ENCODE peak calls at places on chromosomes 3 and 15, in four cellular contexts. One of them, this sample, is unnamed.

GRCh38 chr15:36994809-36995208 is 105.5 kb downstream of the MEIS2 start:
- DNase-seq in neuronal stem cell: no peak
- DNase-seq in H9: no peak
- DNase-seq in IMR-90: no peak
- DNase-seq in this sample: no peak

GRCh38 chr15:95842576-95842975 is 487.9 kb upstream of the NR2F2 start:
- DNase-seq in H9: no peak
- DNase-seq in IMR-90: no peak
- DNase-seq in neuronal stem cell: no peak
- DNase-seq in this sample: no peak

GRCh38 chr15:39594764-39595620 is 14.1 kb downstream of the THBS1 start:
- DNase-seq in IMR-90: peak
- DNase-seq in H9: no peak
- DNase-seq in neuronal stem cell: no peak
- DNase-seq in this sample: no peak

GRCh38 chr3:111373861-111374260 is 168.1 kb upstream of the CD96 start:
- DNase-seq in IMR-90: peak
- DNase-seq in H9: no peak
- DNase-seq in neuronal stem cell: no peak
- DNase-seq in this sample: peak

GRCh38 chr3:111859974-111860859 is 1.2 kb downstream of the PHLDB2 start:
- DNase-seq in H9: peak
- DNase-seq in IMR-90: peak
- DNase-seq in neuronal stem cell: peak
- DNase-seq in this sample: peak

GRCh38 chr3:30384546-30385072 is 221.8 kb upstream of the TGFBR2 start:
- DNase-seq in H9: no peak
- DNase-seq in IMR-90: no peak
- DNase-seq in neuronal stem cell: no peak
- DNase-seq in this sample: no peak

GRCh38 chr15:101439920-101440319 is 49.6 kb downstream of the PCSK6 start:
- DNase-seq in neuronal stem cell: no peak
- DNase-seq in IMR-90: peak
- DNase-seq in H9: no peak
- DNase-seq in this sample: no peak

GRCh38 chr15:68303560-68304436 is 26.3 kb downstream of the FEM1B start:
- DNase-seq in IMR-90: no peak
- DNase-seq in H9: peak
- DNase-seq in neuronal stem cell: no peak
- DNase-seq in this sample: no peak

GRCh38 chr3:116135462-116135861 is 309.8 kb downstream of the LSAMP start:
- DNase-seq in neuronal stem cell: no peak
- DNase-seq in IMR-90: peak
- DNase-seq in H9: no peak
- DNase-seq in this sample: no peak

GRCh38 chr3:79367803-79368202 is 400.0 kb downstream of the ROBO1 start:
- DNase-seq in neuronal stem cell: no peak
- DNase-seq in H9: no peak
- DNase-seq in IMR-90: no peak
- DNase-seq in this sample: peak

GRCh38 chr3:146241523-146242240 is 9.2 kb downstream of the PLSCR4 start:
- DNase-seq in H9: no peak
- DNase-seq in neuronal stem cell: no peak
- DNase-seq in IMR-90: no peak
- DNase-seq in this sample: no peak

GRCh38 chr3:52083556-52084087 is 27.3 kb upstream of the DUSP7 start:
- DNase-seq in IMR-90: no peak
- DNase-seq in H9: no peak
- DNase-seq in neuronal stem cell: no peak
- DNase-seq in this sample: no peak

GRCh38 chr3:81735334-81735733 is 26.1 kb downstream of the GBE1 start:
- DNase-seq in IMR-90: no peak
- DNase-seq in H9: no peak
- DNase-seq in neuronal stem cell: no peak
- DNase-seq in this sample: no peak

GRCh38 chr3:149971403-149972075 is 844 bp upstream of the PFN2 start:
- DNase-seq in IMR-90: peak
- DNase-seq in neuronal stem cell: no peak
- DNase-seq in H9: peak
- DNase-seq in this sample: peak

GRCh38 chr3:141913150-141913811 is 36.8 kb downstream of the ATP1B3 start:
- DNase-seq in H9: no peak
- DNase-seq in IMR-90: peak
- DNase-seq in neuronal stem cell: no peak
- DNase-seq in this sample: peak

GRCh38 chr3:127750226-127751031 is 71.9 kb downstream of the MGLL start:
- DNase-seq in H9: no peak
- DNase-seq in neuronal stem cell: no peak
- DNase-seq in IMR-90: peak
- DNase-seq in this sample: peak

GRCh38 chr3:126287536-126288181 is 69.5 kb downstream of the KLF15 start:
- DNase-seq in neuronal stem cell: peak
- DNase-seq in IMR-90: peak
- DNase-seq in H9: peak
- DNase-seq in this sample: peak

GRCh38 chr15:57495554-57496235 is 96.0 kb upstream of the MYZAP start:
- DNase-seq in H9: no peak
- DNase-seq in neuronal stem cell: no peak
- DNase-seq in IMR-90: no peak
- DNase-seq in this sample: no peak

GRCh38 chr15:96551196-96551595 is 220.7 kb downstream of the NR2F2 start:
- DNase-seq in H9: no peak
- DNase-seq in IMR-90: no peak
- DNase-seq in neuronal stem cell: no peak
- DNase-seq in this sample: no peak

GRCh38 chr15:40340740-40341400 is at the start of gene CCDC9B:
- DNase-seq in neuronal stem cell: no peak
- DNase-seq in H9: no peak
- DNase-seq in IMR-90: peak
- DNase-seq in this sample: no peak

GRCh38 chr3:25441234-25441856 is 13.3 kb downstream of the RARB start:
- DNase-seq in H9: peak
- DNase-seq in IMR-90: no peak
- DNase-seq in neuronal stem cell: no peak
- DNase-seq in this sample: no peak

GRCh38 chr3:13102386-13103345 is 29.4 kb upstream of the IQSEC1 start:
- DNase-seq in neuronal stem cell: no peak
- DNase-seq in H9: no peak
- DNase-seq in IMR-90: no peak
- DNase-seq in this sample: no peak

GRCh38 chr3:37307321-37307720 is 132.9 kb upstream of the LRRFIP2 start:
- DNase-seq in H9: no peak
- DNase-seq in IMR-90: peak
- DNase-seq in neuronal stem cell: no peak
- DNase-seq in this sample: no peak

GRCh38 chr15:71571641-71572040 is 238.7 kb upstream of the NR2E3 start:
- DNase-seq in IMR-90: no peak
- DNase-seq in neuronal stem cell: no peak
- DNase-seq in H9: no peak
- DNase-seq in this sample: no peak

GRCh38 chr3:119542168-119542767 is 17.1 kb downstream of the CD80 start:
- DNase-seq in neuronal stem cell: no peak
- DNase-seq in IMR-90: no peak
- DNase-seq in H9: no peak
- DNase-seq in this sample: no peak

GRCh38 chr3:9831253-9831652 is 12.6 kb downstream of the RPUSD3 start:
- DNase-seq in H9: no peak
- DNase-seq in IMR-90: no peak
- DNase-seq in neuronal stem cell: no peak
- DNase-seq in this sample: no peak
- H2AFZ ChIP-seq in H9: no peak
- H2AFZ ChIP-seq in IMR-90: no peak
- H2AFZ ChIP-seq in neuronal stem cell: no peak
- H2AFZ ChIP-seq in this sample: no peak

DNA sequence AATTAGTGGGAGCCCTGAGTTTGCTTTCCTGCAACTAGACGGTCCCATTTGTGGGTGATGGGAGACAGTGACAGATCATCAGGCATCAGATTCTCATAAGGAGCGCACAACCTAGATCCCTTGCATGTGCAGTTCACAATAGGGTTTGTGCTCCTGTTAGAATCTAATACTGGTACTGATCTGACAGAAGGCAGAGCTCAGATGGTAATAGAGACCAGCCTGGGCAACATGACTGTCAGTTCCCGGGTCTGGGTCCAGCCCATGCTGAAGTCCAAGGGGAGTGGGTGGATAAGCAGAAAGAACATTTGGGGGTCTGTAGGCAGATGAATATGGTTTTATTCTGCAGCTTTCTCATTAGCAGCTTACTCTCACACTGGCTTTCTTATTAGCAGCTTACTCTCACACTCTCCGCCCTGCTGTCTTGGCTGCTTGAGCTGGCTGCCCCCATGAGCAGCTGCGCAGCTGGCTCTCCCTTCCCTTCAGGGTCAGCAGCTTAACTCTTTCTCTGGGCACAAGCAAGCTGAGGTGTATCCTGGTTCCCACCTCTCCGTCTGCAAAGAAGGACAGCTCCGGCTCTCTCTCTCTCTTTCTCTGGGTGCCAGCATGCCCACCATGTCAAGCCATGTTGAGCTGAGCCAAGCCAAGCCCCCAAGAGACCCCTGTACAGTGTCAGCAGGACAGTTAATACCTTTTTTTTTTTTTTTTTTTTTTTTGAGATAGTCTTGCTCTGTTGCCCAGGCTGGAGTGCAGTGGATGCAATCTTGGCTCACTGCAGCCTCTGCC is 46.5 kb downstream of the KLHDC8B start:
- DNase-seq in H9: no peak
- DNase-seq in IMR-90: no peak
- DNase-seq in neuronal stem cell: no peak
- DNase-seq in this sample: peak
- H4K8ac ChIP-seq in H9: no peak
- H4K8ac ChIP-seq in IMR-90: peak
- H4K8ac ChIP-seq in neuronal stem cell: no peak
- H4K8ac ChIP-seq in this sample: no peak

DNA sequence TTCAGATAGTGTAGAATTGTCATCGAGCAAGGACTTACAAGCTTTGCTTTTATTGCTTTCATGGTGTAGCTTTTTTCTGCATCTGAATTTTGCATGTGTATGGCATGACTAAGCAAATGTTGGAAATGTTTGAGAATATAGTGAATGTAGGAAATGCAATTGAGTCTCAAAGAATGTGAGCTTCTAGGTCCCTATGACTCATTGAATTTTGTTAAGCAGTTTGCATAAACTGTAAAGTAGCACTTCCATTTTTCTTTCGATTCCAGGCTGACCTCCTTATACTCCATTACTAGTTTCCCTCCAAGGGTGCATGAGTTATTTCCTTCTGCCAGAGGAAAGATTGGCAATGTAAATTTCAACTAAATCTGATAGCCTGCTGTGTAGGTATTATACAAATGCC is 619.2 kb downstream of the DIPK2A start:
- DNase-seq in neuronal stem cell: no peak
- DNase-seq in H9: no peak
- DNase-seq in IMR-90: peak
- DNase-seq in this sample: no peak
- H2AFZ ChIP-seq in neuronal stem cell: peak
- H2AFZ ChIP-seq in H9: no peak
- H2AFZ ChIP-seq in IMR-90: no peak
- H2AFZ ChIP-seq in this sample: no peak

DNA sequence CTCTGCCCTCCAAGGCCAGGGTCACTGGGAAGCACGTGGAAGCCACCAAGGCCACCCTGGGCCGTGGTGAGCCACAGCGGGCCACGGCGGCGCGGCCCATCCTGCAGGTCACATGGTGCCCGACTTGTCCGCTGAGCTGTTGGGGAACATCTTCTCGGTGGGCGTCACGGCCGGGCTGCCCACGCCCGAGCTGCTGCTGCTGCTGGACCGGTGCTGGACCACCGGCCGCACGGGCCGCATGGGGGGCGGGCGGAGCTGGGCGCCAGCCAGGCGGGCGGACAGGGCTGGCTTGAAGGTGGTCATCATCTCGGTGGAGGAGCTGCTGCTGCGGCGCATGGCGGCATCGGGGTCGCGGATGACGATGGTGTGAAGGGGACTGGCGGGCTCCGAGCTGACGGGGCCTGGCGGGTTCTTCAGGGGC is 22.1 kb upstream of the RAD18 start:
- DNase-seq in H9: no peak
- DNase-seq in IMR-90: no peak
- DNase-seq in neuronal stem cell: no peak
- DNase-seq in this sample: no peak
- H4K8ac ChIP-seq in H9: no peak
- H4K8ac ChIP-seq in IMR-90: no peak
- H4K8ac ChIP-seq in neuronal stem cell: no peak
- H4K8ac ChIP-seq in this sample: no peak

DNA sequence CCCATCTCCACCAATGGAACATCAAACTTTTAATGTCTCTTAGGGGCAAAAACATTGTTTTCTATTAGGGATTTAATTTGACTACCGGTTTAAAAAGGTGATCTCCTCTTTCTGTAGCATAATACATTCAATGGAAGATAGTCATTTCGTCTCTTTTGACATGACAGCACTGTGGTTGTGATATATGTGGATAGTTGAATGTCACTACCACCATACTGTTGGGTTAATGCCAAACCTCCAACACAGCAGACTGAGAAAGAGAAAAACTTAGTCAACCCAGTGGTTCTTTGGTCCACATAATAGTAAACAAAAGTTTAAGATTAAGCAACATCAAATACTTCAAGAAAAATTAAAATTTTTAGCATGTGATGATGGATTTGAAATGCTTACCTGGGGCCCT is 530.4 kb downstream of the AGBL1 start:
- DNase-seq in neuronal stem cell: no peak
- DNase-seq in IMR-90: no peak
- DNase-seq in H9: no peak
- DNase-seq in this sample: no peak
- H2AFZ ChIP-seq in neuronal stem cell: no peak
- H2AFZ ChIP-seq in IMR-90: no peak
- H2AFZ ChIP-seq in H9: no peak
- H2AFZ ChIP-seq in this sample: no peak

GRCh38 chr15:31252386-31252785 is 74.2 kb upstream of the KLF13 start:
- DNase-seq in neuronal stem cell: no peak
- DNase-seq in H9: no peak
- DNase-seq in IMR-90: no peak
- DNase-seq in this sample: no peak

GRCh38 chr15:31248263-31248662 is 78.4 kb upstream of the KLF13 start:
- DNase-seq in IMR-90: no peak
- DNase-seq in H9: no peak
- DNase-seq in neuronal stem cell: no peak
- DNase-seq in this sample: no peak

GRCh38 chr15:31248951-31249350 is 77.7 kb upstream of the KLF13 start:
- DNase-seq in neuronal stem cell: no peak
- DNase-seq in H9: no peak
- DNase-seq in IMR-90: no peak
- DNase-seq in this sample: no peak

GRCh38 chr15:31251165-31251564 is 75.5 kb upstream of the KLF13 start:
- DNase-seq in IMR-90: no peak
- DNase-seq in neuronal stem cell: no peak
- DNase-seq in H9: no peak
- DNase-seq in this sample: no peak

GRCh38 chr15:31250033-31250432 is 76.6 kb upstream of the KLF13 start:
- DNase-seq in neuronal stem cell: no peak
- DNase-seq in H9: no peak
- DNase-seq in IMR-90: no peak
- DNase-seq in this sample: no peak
- H4K8ac ChIP-seq in neuronal stem cell: no peak
- H4K8ac ChIP-seq in H9: no peak
- H4K8ac ChIP-seq in IMR-90: no peak
- H4K8ac ChIP-seq in this sample: no peak

This sample was measured in trophoblast cell.